ENCODE peak calls at places on chromosomes 4 and X, in ten cellular contexts. G, F, E, L, O, U, Q, M, W and I are unnamed samples.

GRCh38 chr4:52199574-52200338 is 148.7 kb downstream of the SPATA18 start:
- DNase-seq in G (no peak), F (no peak), E (no peak), L (no peak), O (peak; percentile 73), U (peak; percentile 5), Q (peak; percentile 88), M (no peak), W (peak; percentile 73), I (no peak)

GRCh38 chr4:150280081-150280950 is 202.1 kb downstream of the DCLK2 start:
- DNase-seq in G (no peak), F (no peak), E (no peak), L (no peak), O (peak; percentile 83), U (peak; percentile 90), Q (peak; percentile 82), M (no peak), W (peak; percentile 88), I (peak; percentile 55)

GRCh38 chrX:140710710-140711109 is 1.2 kb downstream of the LINC00632 start:
- DNase-seq in G (no peak), F (no peak), E (no peak), L (no peak), O (no peak), U (no peak), Q (no peak), M (no peak), W (no peak), I (peak; percentile 54)

GRCh38 chrX:134933911-134934310 is 56.9 kb upstream of the SMIM10 start:
- DNase-seq in G (peak; percentile 45), F (no peak), E (peak; percentile 30), L (no peak), O (no peak), U (no peak), Q (no peak), M (no peak), W (no peak), I (no peak)

GRCh38 chr4:147928400-147928799 is 196.5 kb downstream of the ARHGAP10 start:
- DNase-seq in G (no peak), F (no peak), E (no peak), L (no peak), O (no peak), U (no peak), Q (peak; percentile 48), M (no peak), W (peak; percentile 25), I (no peak)

GRCh38 chr4:5730993-5731975 is 20.3 kb downstream of the EVC start:
- DNase-seq in G (peak; percentile 27), F (no peak), E (no peak), L (no peak), O (peak; percentile 49), U (no peak), Q (no peak), M (peak; percentile 62), W (peak; percentile 34), I (no peak)

GRCh38 chrX:13540602-13541001 is 28.8 kb upstream of the EGFL6 start:
- DNase-seq in G (no peak), F (no peak), E (no peak), L (no peak), O (no peak), U (no peak), Q (no peak), M (no peak), W (no peak), I (no peak)

GRCh38 chr4:78610546-78611214 is 59.1 kb downstream of the ANXA3 start:
- DNase-seq in G (no peak), F (no peak), E (no peak), L (no peak), O (peak; percentile 54), U (no peak), Q (peak; percentile 62), M (no peak), W (peak; percentile 60), I (no peak)

GRCh38 chrX:64894454-64895038 is 81.7 kb downstream of the ZC4H2 start:
- DNase-seq in G (no peak), F (no peak), E (no peak), L (no peak), O (peak; percentile 7), U (no peak), Q (no peak), M (no peak), W (peak; percentile 3), I (peak; percentile 79)

GRCh38 chrX:119690921-119691716 is 1.8 kb downstream of the SEPTIN6 start:
- DNase-seq in G (no peak), F (no peak), E (no peak), L (no peak), O (peak; percentile 68), U (no peak), Q (peak; percentile 51), M (no peak), W (peak; percentile 62), I (peak; percentile 76)

GRCh38 chr4:80492761-80493160 is 157.2 kb downstream of the CFAP299 start:
- DNase-seq in G (no peak), F (no peak), E (no peak), L (no peak), O (no peak), U (no peak), Q (no peak), M (no peak), W (no peak), I (peak; percentile 19)

GRCh38 chr4:13523591-13524503 is 20.5 kb downstream of the NKX3-2 start:
- DNase-seq in G (no peak), F (no peak), E (no peak), L (peak; percentile 46), O (no peak), U (no peak), Q (no peak), M (peak; percentile 61), W (no peak), I (no peak)

GRCh38 chr4:16384496-16384895 is 158.2 kb upstream of the TAPT1 start:
- DNase-seq in G (no peak), F (no peak), E (no peak), L (no peak), O (no peak), U (no peak), Q (no peak), M (no peak), W (no peak), I (no peak)

GRCh38 chrX:23168291-23168690 is 166.4 kb upstream of the PTCHD1 start:
- DNase-seq in G (no peak), F (no peak), E (no peak), L (no peak), O (no peak), U (no peak), Q (no peak), M (no peak), W (no peak), I (no peak)

GRCh38 chrX:255923-256331 is 25.3 kb upstream of the PLCXD1 start:
- DNase-seq in G (no peak), F (peak; percentile 28), E (no peak), L (peak; percentile 64), O (no peak), U (no peak), Q (no peak), M (peak; percentile 58), W (no peak), I (no peak)

GRCh38 chr4:169207436-169208089 is 63.2 kb downstream of the SH3RF1 start:
- DNase-seq in G (no peak), F (no peak), E (no peak), L (no peak), O (no peak), U (peak; percentile 31), Q (no peak), M (no peak), W (no peak), I (no peak)

GRCh38 chr4:37748546-37748945 is 62.4 kb upstream of the RELL1 start:
- DNase-seq in G (no peak), F (no peak), E (peak; percentile 51), L (no peak), O (no peak), U (no peak), Q (no peak), M (no peak), W (no peak), I (no peak)

GRCh38 chrX:119417842-119418241 is 18.7 kb downstream of the SLC25A43 start:
- DNase-seq in G (no peak), F (no peak), E (no peak), L (no peak), O (peak; percentile 22), U (no peak), Q (peak; percentile 21), M (no peak), W (no peak), I (no peak)

GRCh38 chrX:77561372-77561771 is 114.2 kb downstream of the FGF16 start:
- DNase-seq in G (no peak), F (no peak), E (no peak), L (no peak), O (no peak), U (no peak), Q (no peak), M (no peak), W (no peak), I (no peak)

GRCh38 chr4:125187621-125188176 is 127.1 kb upstream of the FAT4 start:
- DNase-seq in G (no peak), F (no peak), E (no peak), L (no peak), O (peak; percentile 77), U (peak; percentile 66), Q (peak; percentile 81), M (no peak), W (peak; percentile 77), I (peak; percentile 2)

GRCh38 chrX:39869846-39870601 is 227.7 kb downstream of the BCOR start:
- DNase-seq in G (no peak), F (no peak), E (no peak), L (no peak), O (peak; percentile 55), U (no peak), Q (peak; percentile 21), M (no peak), W (peak; percentile 66), I (no peak)

GRCh38 chr4:174629265-174629664 is 107.0 kb upstream of the HPGD start:
- DNase-seq in G (no peak), F (no peak), E (no peak), L (no peak), O (peak; percentile 78), U (no peak), Q (peak; percentile 39), M (no peak), W (no peak), I (no peak)

GRCh38 chrX:17242470-17242869 is 132.5 kb upstream of the NHS start:
- DNase-seq in G (no peak), F (no peak), E (peak; percentile 67), L (no peak), O (peak; percentile 61), U (peak; percentile 36), Q (peak; percentile 69), M (no peak), W (peak; percentile 32), I (peak; percentile 25)

GRCh38 chr4:133624744-133625143 is 475.6 kb downstream of the PCDH10 start:
- DNase-seq in G (no peak), F (no peak), E (no peak), L (no peak), O (no peak), U (no peak), Q (no peak), M (no peak), W (no peak), I (peak; percentile 13)

GRCh38 chrX:46757052-46757451 is 1.9 kb downstream of the SLC9A7 start:
- DNase-seq in G (no peak), F (no peak), E (no peak), L (no peak), O (no peak), U (no peak), Q (no peak), M (no peak), W (no peak), I (no peak)

GRCh38 chrX:7270018-7270417 is 122.1 kb upstream of the PUDP start:
- DNase-seq in G (no peak), F (no peak), E (no peak), L (no peak), O (peak; percentile 62), U (no peak), Q (peak; percentile 64), M (no peak), W (peak; percentile 57), I (no peak)

GRCh38 chrX:318068-318738 is 393 bp downstream of the GTPBP6 start:
- DNase-seq in G (peak; percentile 98), F (peak; percentile 99), E (no peak), L (peak; percentile 99), O (peak; percentile 97), U (peak; percentile 100), Q (peak; percentile 99), M (peak; percentile 96), W (peak; percentile 99), I (peak; percentile 99)

GRCh38 chr4:141686929-141687328 is 50.5 kb downstream of the IL15 start:
- DNase-seq in G (no peak), F (no peak), E (no peak), L (peak; percentile 58), O (peak; percentile 36), U (peak; percentile 11), Q (peak; percentile 53), M (no peak), W (peak; percentile 39), I (no peak)